ENCODE peak calls at places on chromosomes 11 and 22, in six cellular contexts. D, K, I, C, A and W are unnamed samples.
A peak's percentile ranks its signal among the peaks of the same experiment; 100 is the strongest.

GRCh38 chr22:37274380-37274862 is 7.9 kb upstream of the CYTH4 start:
- DNase-seq in D (no peak), K (peak; percentile 70), I (peak; percentile 78), C (no peak), A (peak; percentile 55), W (no peak)

GRCh38 chr11:45930951-45931563 is 8.6 kb downstream of the LARGE2 start:
- DNase-seq in D (no peak), K (no peak), I (no peak), C (no peak), A (no peak), W (no peak)

GRCh38 chr11:18752502-18752901 is 26.5 kb upstream of the IGSF22 start:
- DNase-seq in D (no peak), K (no peak), I (no peak), C (no peak), A (no peak), W (no peak)

GRCh38 chr22:19036523-19037273 is 85.5 kb downstream of the DGCR2 start:
- DNase-seq in D (no peak), K (no peak), I (no peak), C (no peak), A (no peak), W (peak; percentile 10)

GRCh38 chr22:45518580-45518991 is 15.9 kb downstream of the FBLN1 start:
- DNase-seq in D (no peak), K (peak; percentile 42), I (no peak), C (no peak), A (no peak), W (no peak)

GRCh38 chr11:112613051-112613972 is 347.9 kb upstream of the NCAM1 start:
- DNase-seq in D (no peak), K (peak; percentile 91), I (no peak), C (peak; percentile 62), A (no peak), W (no peak)

GRCh38 chr22:23704829-23705228 is 14.0 kb downstream of the RGL4 start:
- DNase-seq in D (no peak), K (no peak), I (no peak), C (no peak), A (no peak), W (no peak)

GRCh38 chr11:94838027-94838610 is 70.0 kb downstream of the AMOTL1 start:
- DNase-seq in D (no peak), K (no peak), I (no peak), C (no peak), A (no peak), W (no peak)

GRCh38 chr11:76684470-76684869 is 13.9 kb upstream of the LRRC32 start:
- DNase-seq in D (no peak), K (no peak), I (no peak), C (no peak), A (no peak), W (no peak)

GRCh38 chr22:37989146-37990045 is 5.0 kb upstream of the SOX10 start:
- DNase-seq in D (no peak), K (no peak), I (no peak), C (no peak), A (no peak), W (no peak)

DNA sequence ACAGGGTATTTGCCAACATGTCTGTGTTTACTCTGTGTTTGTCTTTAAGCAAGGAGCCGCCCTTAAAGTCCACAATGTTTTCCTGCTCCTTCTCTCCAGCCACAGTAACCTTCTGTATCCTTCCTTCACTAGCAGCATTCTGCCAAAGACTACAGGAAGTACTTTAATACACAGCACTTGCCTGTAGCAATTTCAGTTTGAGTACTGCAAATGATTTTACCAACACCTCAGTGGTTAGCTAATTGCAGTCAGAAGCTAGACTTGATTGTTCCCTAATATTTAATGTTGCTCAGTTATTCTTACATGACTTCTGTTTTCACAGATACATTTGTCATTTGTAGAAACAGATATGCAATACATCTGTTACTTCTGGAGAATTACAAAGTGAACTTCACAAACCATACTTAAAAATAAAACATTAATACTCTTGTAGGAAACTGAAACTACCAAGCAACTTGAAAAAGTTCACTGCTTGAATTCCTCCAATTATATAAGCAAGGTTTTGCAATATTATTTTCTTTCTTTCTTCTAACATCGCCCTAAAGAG is 69.1 kb downstream of the FCHSD2 start:
- DNase-seq in D (peak; percentile 18), K (peak; percentile 15), I (no peak), C (no peak), A (no peak), W (no peak)
- TF ChIP-seq POLR2A in D (no peak), K (no peak), I (no peak), C (no peak), A (peak; percentile 32), W (no peak)

GRCh38 chr22:42347281-42347824 is 76.9 kb upstream of the TCF20 start:
- DNase-seq in D (no peak), K (no peak), I (no peak), C (no peak), A (no peak), W (no peak)
- TF ChIP-seq POLR2A in D (no peak), K (no peak), I (no peak), C (no peak), A (no peak), W (no peak)

DNA sequence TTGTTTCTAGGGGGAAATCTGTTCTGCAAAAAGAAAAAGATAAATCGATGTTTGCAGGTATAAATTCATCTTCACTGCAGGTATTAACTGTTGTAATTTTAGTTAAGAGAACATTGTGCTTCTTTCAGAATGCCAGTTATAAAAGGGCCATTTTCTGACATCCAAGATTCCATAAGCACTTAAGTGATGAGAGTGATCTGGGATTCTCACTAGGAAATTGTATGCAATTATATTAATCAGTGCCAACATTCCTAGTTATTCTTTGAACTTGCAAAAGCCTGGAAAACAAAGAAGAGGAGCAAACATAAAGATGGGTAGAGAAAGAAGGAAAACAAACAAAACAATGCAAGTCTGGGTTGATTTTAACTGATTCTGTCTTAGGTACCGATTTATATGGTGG is 5.4 kb downstream of the DDI1 start:
- DNase-seq in D (no peak), K (no peak), I (no peak), C (no peak), A (no peak), W (no peak)
- TF ChIP-seq POLR2A in D (no peak), K (no peak), I (no peak), C (no peak), A (no peak), W (no peak)

DNA sequence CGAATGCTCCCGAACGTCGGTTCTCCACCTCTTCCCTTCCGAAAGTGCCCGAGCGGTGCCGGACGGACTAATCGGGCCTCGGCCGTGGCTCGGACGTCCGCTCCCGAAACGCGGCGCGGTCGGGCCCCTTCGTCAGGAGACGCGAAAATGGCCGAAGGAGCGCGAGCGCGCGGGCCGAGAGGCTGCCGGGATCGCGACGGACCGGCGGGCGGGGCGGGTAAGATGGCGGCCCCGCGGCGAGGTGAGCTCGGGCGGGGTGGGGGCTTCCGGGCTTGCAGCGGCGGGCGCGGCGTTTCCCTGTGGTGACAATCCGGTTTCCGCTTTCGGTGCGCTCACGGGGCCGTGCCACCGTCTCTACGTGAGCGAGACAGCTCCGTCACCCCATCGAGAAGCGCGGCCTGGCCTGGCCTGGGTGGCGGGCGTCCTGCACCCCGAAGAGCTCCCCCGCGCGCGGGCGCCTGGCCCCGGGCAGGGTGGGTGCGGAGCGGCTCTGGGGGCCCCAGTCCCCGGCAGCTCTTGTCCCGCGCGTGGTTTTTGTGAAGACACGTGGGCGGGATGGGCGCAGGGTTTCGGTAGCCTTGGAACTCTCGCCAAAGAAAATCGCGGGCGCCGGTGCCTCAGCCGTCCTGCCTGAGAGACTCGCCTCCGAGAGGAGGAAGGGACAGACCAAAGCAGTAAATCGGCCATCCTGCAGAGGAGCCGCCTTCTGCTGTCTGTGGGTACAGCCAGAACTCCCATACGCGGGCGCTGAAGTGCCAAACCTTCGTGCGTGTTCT is at the start of gene TMEM80:
- DNase-seq in D (peak; percentile 54), K (peak; percentile 99), I (peak; percentile 100), C (peak; percentile 96), A (peak; percentile 73), W (peak; percentile 99)
- TF ChIP-seq POLR2A in D (peak; percentile 89), K (peak; percentile 83), I (peak; percentile 76), C (peak; percentile 45), A (peak; percentile 57), W (peak; percentile 65)

GRCh38 chr22:20319745-20320658 is at the start of gene DGCR6L:
- DNase-seq in D (peak; percentile 78), K (peak; percentile 96), I (peak; percentile 99), C (peak; percentile 90), A (peak; percentile 98), W (peak; percentile 97)
- TF ChIP-seq POLR2A in D (peak; percentile 78), K (peak; percentile 78), I (peak; percentile 93), C (peak; percentile 72), A (peak; percentile 33), W (peak; percentile 65)

GRCh38 chr11:69014084-69014935 is 1.3 kb upstream of the MRGPRF start:
- DNase-seq in D (no peak), K (no peak), I (peak; percentile 85), C (no peak), A (no peak), W (no peak)
- TF ChIP-seq POLR2A in D (no peak), K (no peak), I (no peak), C (no peak), A (no peak), W (no peak)

GRCh38 chr11:843818-844692 is 1.4 kb downstream of the TSPAN4 start:
- DNase-seq in D (peak; percentile 86), K (peak; percentile 91), I (peak; percentile 96), C (no peak), A (no peak), W (peak; percentile 45)

GRCh38 chr11:845872-846271 is 3.2 kb downstream of the TSPAN4 start:
- DNase-seq in D (no peak), K (no peak), I (no peak), C (no peak), A (no peak), W (no peak)

GRCh38 chr11:846496-847098 is 3.9 kb downstream of the TSPAN4 start:
- DNase-seq in D (no peak), K (no peak), I (no peak), C (no peak), A (no peak), W (no peak)

GRCh38 chr11:843086-843704 is 543 bp downstream of the TSPAN4 start:
- DNase-seq in D (no peak), K (no peak), I (no peak), C (no peak), A (no peak), W (peak; percentile 46)

DNA sequence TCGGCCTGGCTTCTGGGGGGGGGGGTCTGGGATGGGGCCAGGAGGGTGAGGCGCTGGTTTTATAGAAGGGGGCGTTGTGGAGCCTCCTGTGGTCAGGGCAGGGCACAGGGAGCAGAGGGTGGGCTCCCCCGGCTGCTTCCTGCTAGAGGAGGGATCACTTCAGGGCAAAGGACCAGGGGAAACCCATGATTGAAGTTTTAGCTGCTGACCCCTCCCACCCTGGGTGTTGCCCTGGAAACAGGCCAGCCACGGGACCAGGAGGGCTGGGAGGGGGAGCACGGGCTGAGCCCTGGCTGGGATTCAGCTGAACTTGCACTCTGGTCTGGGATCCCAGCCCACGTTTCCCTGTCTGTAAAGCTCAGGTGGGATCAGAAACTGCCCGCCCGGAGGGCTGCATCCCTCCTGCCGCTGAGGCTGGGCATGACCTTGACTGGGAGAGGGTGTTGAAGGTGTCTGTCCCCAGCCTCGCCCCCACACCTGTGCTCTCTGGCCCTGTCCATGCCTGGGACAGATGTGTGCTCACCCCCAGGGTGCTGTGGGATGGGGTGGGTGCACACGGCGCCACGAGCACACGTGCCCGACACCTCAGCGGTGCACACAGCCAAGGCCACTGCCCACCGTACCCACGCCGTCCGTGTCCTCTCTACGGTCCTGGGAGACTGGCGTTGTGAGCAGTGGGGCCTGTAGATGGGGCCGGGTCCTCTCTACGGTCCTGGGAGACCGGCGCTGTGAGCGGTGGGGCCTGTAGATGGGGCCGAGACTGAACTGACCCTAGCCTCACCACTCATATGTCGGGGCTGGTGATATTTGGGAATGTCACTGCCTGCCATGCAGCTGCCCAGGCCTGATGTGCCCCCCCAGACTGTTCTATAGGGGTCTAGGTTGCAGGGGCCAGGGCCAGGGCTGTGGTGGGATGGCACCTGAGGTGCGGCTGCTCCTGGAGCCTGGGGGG is 2.3 kb downstream of the TSPAN4 start:
- DNase-seq in D (peak; percentile 83), K (peak; percentile 92), I (peak; percentile 95), C (no peak), A (no peak), W (peak; percentile 85)
- TF ChIP-seq POLR2A in D (no peak), K (no peak), I (peak; percentile 28), C (no peak), A (no peak), W (no peak)